ENCODE peak calls at places on chromosomes 11 and 22, in five cellular contexts. T is fibroblast of lung, H is colonic mucosa, B is psoas muscle, F is pancreas. V is an unnamed sample. For H3K4me1, the result is how much of the 10 kb centered on the place peaks cover.

GRCh38 chr11:44226472-44226871 is 83.5 kb downstream of the ALX4 start:
- DNase-seq in T (no peak), H (no peak), B (no peak), F (no peak), V (no peak)

GRCh38 chr11:124946735-124947141 is 7.3 kb upstream of the CCDC15 start:
- DNase-seq in T (peak), H (no peak), B (no peak), F (no peak), V (no peak)

GRCh38 chr22:49391436-49391835 is 436.2 kb downstream of the BRD1 start:
- DNase-seq in T (no peak), H (no peak), B (no peak), F (no peak), V (peak)

GRCh38 chr22:19515654-19516377 is 8.4 kb downstream of the CLDN5 start:
- DNase-seq in T (no peak), H (no peak), B (no peak), F (no peak), V (no peak)

GRCh38 chr11:125171974-125172373 is 7.4 kb downstream of the PKNOX2 start:
- DNase-seq in T (no peak), H (no peak), B (no peak), F (no peak), V (no peak)

GRCh38 chr22:20550057-20550817 is 42.8 kb downstream of the MED15 start:
- DNase-seq in T (no peak), H (no peak), B (peak), F (no peak), V (no peak)

GRCh38 chr11:118060879-118061278 is 16.0 kb upstream of the TMPRSS4 start:
- DNase-seq in T (no peak), H (no peak), B (peak), F (no peak), V (no peak)

GRCh38 chr11:103871923-103872551 is 164.4 kb upstream of the DDI1 start:
- DNase-seq in T (no peak), H (no peak), B (no peak), F (no peak), V (no peak)

GRCh38 chr11:69808708-69809107 is 10.5 kb downstream of the FGF3 start:
- DNase-seq in T (peak), H (no peak), B (no peak), F (no peak), V (no peak)

GRCh38 chr11:76243157-76243556 is 36.9 kb upstream of the WNT11 start:
- DNase-seq in T (no peak), H (no peak), B (no peak), F (no peak), V (no peak)

GRCh38 chr22:35446365-35446764 is 46.4 kb downstream of the MCM5 start:
- DNase-seq in T (peak), H (no peak), B (no peak), F (no peak), V (no peak)

GRCh38 chr11:125950696-125951645 is 5.1 kb downstream of the VSIG10L2 start:
- DNase-seq in T (no peak), H (no peak), B (peak), F (peak), V (peak)

GRCh38 chr11:31844351-31844750 is 33.2 kb upstream of the PAX6 start:
- DNase-seq in T (peak), H (no peak), B (no peak), F (no peak), V (no peak)

GRCh38 chr11:134837887-134838232 is 425.8 kb upstream of the B3GAT1 start:
- DNase-seq in T (no peak), H (no peak), B (no peak), F (no peak), V (no peak)

DNA sequence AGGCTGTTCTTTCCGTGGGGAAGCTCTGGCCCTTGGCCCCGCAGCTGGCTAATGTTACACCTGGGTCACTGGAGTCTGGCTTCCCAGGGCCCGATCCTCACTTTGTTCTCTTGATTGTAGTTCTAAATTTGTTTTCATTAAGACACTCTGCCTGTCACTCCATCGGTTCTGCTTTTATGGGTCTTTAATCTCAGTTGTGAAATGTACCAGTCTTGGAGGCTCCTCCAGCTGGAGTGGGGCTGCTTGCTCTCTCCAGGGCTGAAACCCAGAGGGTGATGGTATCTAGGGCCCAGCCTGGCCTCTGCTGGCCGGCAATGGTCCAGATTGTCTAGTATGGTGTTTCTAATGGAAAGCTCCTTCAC is 352.9 kb downstream of the TENM4 start:
- DNase-seq in T (peak), H (no peak), B (no peak), F (no peak), V (no peak)
- H3K27ac ChIP-seq in T (no peak), H (no peak), B (no peak), F (peak), V (no peak)

GRCh38 chr22:32926600-32926999 is 125.1 kb downstream of the TIMP3 start:
- DNase-seq in T (peak), H (no peak), B (no peak), F (no peak), V (no peak)
- TF ChIP-seq CTCF in T (peak), H (peak), B (peak), F (peak), V (peak)

GRCh38 chr11:120139316-120140069 is 1.6 kb upstream of the TRIM29 start:
- DNase-seq in T (no peak), H (no peak), B (no peak), F (no peak), V (no peak)

GRCh38 chr11:120137187-120137610 is 714 bp downstream of the TRIM29 start:
- DNase-seq in T (no peak), H (peak), B (no peak), F (no peak), V (peak)

GRCh38 chr11:120142072-120142423 is 4.1 kb upstream of the TRIM29 start:
- DNase-seq in T (no peak), H (no peak), B (no peak), F (no peak), V (no peak)

GRCh38 chr11:120137611-120138521 is at the start of gene TRIM29:
- DNase-seq in T (no peak), H (peak), B (no peak), F (no peak), V (peak)

GRCh38 chr11:120141144-120142071 is 3.5 kb upstream of the TRIM29 start:
- DNase-seq in T (no peak), H (no peak), B (no peak), F (no peak), V (no peak)
- H3K4me1 ChIP-seq in T (under half), H (under half), B (under half), F (under half), V (under half)

GRCh38 chr11:58330861-58331260 is 28.0 kb downstream of the OR5B17 start:
- DNase-seq in T (peak), H (no peak), B (no peak), F (no peak), V (no peak)

DNA sequence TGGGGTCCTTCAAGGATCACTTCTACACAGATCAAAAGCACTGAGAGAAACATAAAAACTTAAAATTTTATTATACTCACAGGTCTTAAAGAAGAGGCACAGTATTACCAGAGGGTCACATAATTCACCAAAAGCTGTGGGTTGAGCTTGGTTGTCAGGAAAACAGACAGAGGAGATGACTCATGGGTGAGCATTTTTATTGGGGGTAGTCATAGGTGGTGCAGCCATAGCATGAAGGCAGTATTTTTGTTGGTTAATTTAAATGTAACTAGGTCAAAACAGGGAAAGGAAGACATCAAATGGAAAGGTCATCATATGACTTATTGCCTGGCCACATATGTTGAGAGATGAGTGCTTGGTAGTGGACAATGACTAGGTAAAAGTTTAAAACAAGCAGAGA is 24.2 kb downstream of the OR5B17 start:
- DNase-seq in T (peak), H (no peak), B (no peak), F (no peak), V (no peak)
- H3K27ac ChIP-seq in T (peak), H (no peak), B (no peak), F (no peak), V (no peak)

GRCh38 chr11:65425105-65425970 is 2.7 kb downstream of the NEAT1 start:
- DNase-seq in T (peak), H (peak), B (no peak), F (no peak), V (peak)
- TF ChIP-seq CTCF in T (peak), H (no peak), B (peak), F (no peak), V (peak)

GRCh38 chr11:67406969-67407699 is 3.3 kb downstream of the TBC1D10C start:
- DNase-seq in T (no peak), H (no peak), B (no peak), F (no peak), V (no peak)

GRCh38 chr11:67405688-67406339 is 1.9 kb downstream of the TBC1D10C start:
- DNase-seq in T (no peak), H (no peak), B (no peak), F (no peak), V (no peak)

GRCh38 chr11:67406420-67406968 is 2.6 kb downstream of the TBC1D10C start:
- DNase-seq in T (no peak), H (no peak), B (no peak), F (no peak), V (no peak)

GRCh38 chr11:67404515-67405195 is 772 bp downstream of the TBC1D10C start:
- DNase-seq in T (no peak), H (no peak), B (no peak), F (no peak), V (no peak)

GRCh38 chr11:67405196-67405567 is 1.3 kb downstream of the TBC1D10C start:
- DNase-seq in T (no peak), H (no peak), B (no peak), F (no peak), V (no peak)
- H3K4me1 ChIP-seq in T (under half), H (under half), B (under half), F (under half), V (under half)

DNA sequence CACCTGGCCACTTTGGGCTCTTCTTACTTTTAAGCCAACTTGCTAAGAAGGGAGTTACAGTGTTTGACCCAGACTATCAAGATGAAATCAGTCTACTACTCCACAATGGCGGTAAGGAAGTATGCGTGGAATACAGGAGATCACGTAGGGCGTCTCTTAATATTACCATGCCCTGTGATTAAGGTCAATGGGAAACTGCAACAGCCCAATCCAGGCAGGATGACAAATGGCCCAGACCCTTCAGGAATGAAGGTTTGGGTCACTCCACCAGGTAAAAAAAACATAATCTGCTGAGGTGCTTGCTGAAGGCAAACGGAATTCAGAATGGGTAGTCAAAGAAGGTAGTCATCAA is 1.0 kb upstream of the YPEL4 start:
- DNase-seq in T (no peak), H (no peak), B (no peak), F (no peak), V (no peak)
- H3K27ac ChIP-seq in T (no peak), H (no peak), B (no peak), F (no peak), V (no peak)